ENCODE peak calls at places on chromosome 6, in four cellular contexts. O is colonic mucosa, M is osteoblast, W is heart right ventricle. S is an unnamed sample.

GRCh38 chr6:41824571-41825569 is 37.4 kb downstream of the TOMM6 start:
- DNase-seq in W (no peak), M (peak), O (no peak), S (no peak)

GRCh38 chr6:13113956-13114593 is 214.3 kb downstream of the TBC1D7 start:
- DNase-seq in M (no peak), W (no peak), O (no peak), S (no peak)

GRCh38 chr6:143264996-143265734 is 185.3 kb downstream of the ADAT2 start:
- DNase-seq in O (no peak), W (no peak), M (no peak), S (no peak)

GRCh38 chr6:52325695-52326471 is 36.1 kb upstream of the PAQR8 start:
- DNase-seq in W (no peak), O (peak), M (no peak), S (no peak)

GRCh38 chr6:93419304-93420162 is at the start of gene EPHA7:
- DNase-seq in M (peak), W (peak), O (peak), S (peak)

GRCh38 chr6:146709036-146709622 is 110.4 kb downstream of the ADGB start:
- DNase-seq in W (no peak), O (no peak), M (no peak), S (no peak)

GRCh38 chr6:118574051-118574865 is 26.2 kb downstream of the PLN start:
- DNase-seq in O (no peak), M (peak), W (no peak), S (no peak)

GRCh38 chr6:148195511-148195910 is 147.1 kb upstream of the SASH1 start:
- DNase-seq in O (no peak), M (no peak), W (no peak), S (no peak)

GRCh38 chr6:43790031-43790430 is 20.0 kb downstream of the VEGFA start:
- DNase-seq in W (peak), O (no peak), M (peak), S (no peak)

GRCh38 chr6:157755752-157756411 is 67.2 kb upstream of the SNX9 start:
- DNase-seq in W (no peak), O (no peak), M (no peak), S (no peak)

GRCh38 chr6:40439401-40439800 is 147.8 kb downstream of the LRFN2 start:
- DNase-seq in M (no peak), W (no peak), O (no peak), S (no peak)

GRCh38 chr6:166612471-166612881 is 14.6 kb downstream of the RPS6KA2 start:
- DNase-seq in M (no peak), O (no peak), W (no peak), S (no peak)

GRCh38 chr6:3575166-3575565 is 118.3 kb upstream of the SLC22A23 start:
- DNase-seq in O (no peak), W (no peak), M (no peak), S (no peak)

GRCh38 chr6:411402-412145 is 20.0 kb downstream of the IRF4 start:
- DNase-seq in O (no peak), M (no peak), W (no peak), S (no peak)

GRCh38 chr6:35053701-35054100 is 87.4 kb downstream of the TCP11 start:
- DNase-seq in O (no peak), W (no peak), M (no peak), S (no peak)

GRCh38 chr6:40845588-40845987 is 193.4 kb downstream of the UNC5CL start:
- DNase-seq in O (peak), W (no peak), M (no peak), S (no peak)

GRCh38 chr6:148999921-149000589 is 253.2 kb downstream of the UST start:
- DNase-seq in M (no peak), O (peak), W (peak), S (no peak)

GRCh38 chr6:13702809-13703302 is 8.8 kb downstream of the RANBP9 start:
- DNase-seq in O (no peak), W (no peak), M (no peak), S (no peak)

GRCh38 chr6:168369776-168370175 is 50.2 kb upstream of the DACT2 start:
- DNase-seq in M (no peak), O (no peak), W (no peak), S (no peak)

GRCh38 chr6:170023620-170024521 is 267.0 kb downstream of the DLL1 start:
- DNase-seq in O (no peak), W (no peak), M (peak), S (no peak)

GRCh38 chr6:110063864-110064263 is 85.8 kb downstream of the GPR6 start:
- DNase-seq in O (no peak), W (no peak), M (peak), S (no peak)

GRCh38 chr6:29516108-29516507 is 28.4 kb upstream of the MAS1L start:
- DNase-seq in O (no peak), W (no peak), M (no peak), S (no peak)

GRCh38 chr6:36223706-36224105 is 27.2 kb downstream of the BRPF3 start:
- DNase-seq in O (no peak), W (no peak), M (no peak), S (no peak)

GRCh38 chr6:112626468-112627082 is 279.4 kb downstream of the RFPL4B start:
- DNase-seq in W (no peak), O (no peak), M (peak), S (no peak)

GRCh38 chr6:113909224-113909856 is 52.2 kb downstream of the MARCKS start:
- DNase-seq in W (no peak), O (no peak), M (peak), S (no peak)

GRCh38 chr6:33787954-33788693 is 806 bp downstream of the LEMD2 start:
- DNase-seq in M (peak), O (peak), W (peak), S (peak)

GRCh38 chr6:37257634-37258404 is at the start of the genes TBC1D22B and TMEM217:
- DNase-seq in M (peak), O (peak), W (peak), S (peak)

GRCh38 chr6:43972179-43972914 is 154.9 kb downstream of the MRPL14 start:
- DNase-seq in O (no peak), M (no peak), W (no peak), S (no peak)

GRCh38 chr6:151154418-151154817 is 85.3 kb upstream of the AKAP12 start:
- DNase-seq in W (peak), O (no peak), M (no peak), S (no peak)

GRCh38 chr6:37406942-37407341 is 26.1 kb upstream of the CMTR1 start:
- DNase-seq in M (no peak), O (no peak), W (no peak), S (no peak)

GRCh38 chr6:111210074-111210729 is 122.9 kb downstream of the SLC16A10 start:
- DNase-seq in O (no peak), M (peak), W (no peak), S (no peak)

GRCh38 chr6:76697585-76697984 is 625.1 kb upstream of the IMPG1 start:
- DNase-seq in O (no peak), M (no peak), W (no peak), S (no peak)

GRCh38 chr6:32089082-32089828 is 19.9 kb downstream of the TNXB start:
- DNase-seq in O (no peak), W (no peak), M (peak), S (no peak)

GRCh38 chr6:32096087-32096393 is 13.1 kb downstream of the TNXB start:
- DNase-seq in W (no peak), O (no peak), M (peak), S (no peak)

GRCh38 chr6:32095338-32096086 is 13.6 kb downstream of the TNXB start:
- DNase-seq in M (peak), W (no peak), O (no peak), S (no peak)

GRCh38 chr6:32096394-32097258 is 12.5 kb downstream of the TNXB start:
- DNase-seq in W (no peak), M (peak), O (no peak), S (no peak)

DNA sequence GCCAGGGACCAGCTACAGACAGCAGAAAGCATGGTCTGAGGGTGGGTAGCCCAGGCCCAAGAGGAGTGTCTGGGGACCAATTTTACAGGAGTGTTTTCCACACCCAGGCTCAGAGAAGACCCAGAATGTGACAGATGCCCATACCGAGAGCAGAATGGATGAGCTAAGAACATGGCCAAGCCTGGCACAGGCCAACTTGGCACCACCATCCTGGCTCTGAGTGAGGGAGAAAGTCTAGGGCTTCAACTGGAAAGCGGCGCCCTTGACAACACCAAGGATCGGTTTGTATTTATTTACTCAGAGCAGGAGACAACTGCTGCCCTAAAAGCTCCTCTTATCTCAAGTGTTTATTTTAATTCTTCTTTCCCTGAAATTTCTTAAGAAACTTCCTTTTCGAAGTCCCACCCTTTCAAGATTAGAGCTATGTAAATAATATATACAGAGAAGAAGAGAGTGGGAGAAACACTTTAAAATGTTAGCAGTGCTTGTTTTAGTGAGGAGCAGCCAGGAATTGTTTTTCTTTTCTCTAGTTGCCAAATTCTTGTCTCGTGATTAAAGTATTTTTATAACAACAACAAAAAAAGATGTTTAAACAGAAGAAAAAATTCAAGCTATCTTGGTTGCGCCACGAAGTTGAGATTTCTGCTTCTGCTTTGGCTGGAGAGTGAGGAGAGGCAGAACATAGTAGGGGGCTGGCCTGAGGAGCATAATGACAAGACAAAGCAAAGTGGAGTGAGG is 16.2 kb downstream of the TNXB start:
- DNase-seq in W (no peak), M (peak), O (no peak), S (no peak)
- H3K27ac ChIP-seq in W (peak), M (no peak), O (peak), S (no peak)

DNA sequence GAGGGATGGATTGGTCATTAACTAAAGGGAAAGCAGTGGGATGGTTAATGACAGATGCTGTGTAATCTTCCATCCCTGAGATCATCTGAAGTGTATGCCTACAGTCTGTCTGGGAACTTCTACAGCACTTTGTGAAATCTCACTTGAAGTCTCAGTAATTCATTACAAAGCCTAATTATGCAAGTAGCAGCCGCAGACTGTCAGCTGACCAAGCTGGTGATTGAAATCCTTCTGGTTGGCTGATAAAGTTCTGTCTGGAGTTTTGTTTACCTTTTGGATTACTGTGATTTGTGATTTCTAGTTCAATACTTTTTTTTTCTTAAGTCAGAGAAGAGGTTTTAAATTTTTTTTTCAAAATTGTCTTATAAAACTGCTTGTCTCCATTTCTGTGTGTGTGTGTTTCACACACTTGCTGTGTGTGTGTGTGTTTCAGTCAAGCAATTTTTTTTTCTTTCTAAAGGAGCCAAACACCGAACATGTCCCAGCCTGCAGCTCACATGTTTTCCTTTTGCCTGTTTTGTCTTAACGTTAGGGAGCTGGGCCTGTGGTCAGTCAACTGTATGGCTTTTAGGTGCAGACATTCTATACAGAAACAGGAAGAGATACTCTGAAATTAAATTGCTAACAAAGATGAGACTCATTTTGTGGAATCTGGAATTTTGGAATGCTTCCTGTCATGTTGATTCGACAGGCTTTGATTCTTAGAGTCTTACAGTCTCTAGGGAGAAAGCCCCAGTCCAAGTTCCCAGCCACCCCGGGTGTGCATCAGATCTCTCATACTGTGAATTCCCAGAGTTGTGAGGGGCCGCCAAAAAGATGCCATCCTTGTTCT is 28.5 kb upstream of the ADGRF4 start:
- DNase-seq in O (no peak), W (no peak), M (peak), S (no peak)
- H3K27ac ChIP-seq in O (no peak), W (no peak), M (no peak), S (no peak)

DNA sequence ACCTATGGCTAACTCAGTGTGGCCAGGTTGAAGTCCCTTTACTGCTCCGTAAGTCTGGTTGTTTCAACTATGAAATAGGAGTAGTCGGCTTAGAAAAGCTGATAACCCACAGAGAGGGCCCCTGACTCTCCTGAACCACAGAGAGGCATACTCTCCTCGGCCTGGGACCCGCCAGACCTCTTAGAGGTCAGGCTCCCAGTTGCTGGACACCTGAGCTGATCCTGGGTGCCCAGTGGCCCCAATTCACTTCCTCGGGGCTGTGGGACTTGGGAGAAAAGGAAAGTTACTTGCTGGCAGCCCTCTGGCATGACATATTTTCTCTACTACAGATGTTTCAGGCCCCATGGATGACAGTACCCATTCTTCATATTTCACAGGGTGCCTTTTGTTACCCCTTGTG is 34.2 kb upstream of the EYA4 start:
- DNase-seq in M (no peak), W (no peak), O (no peak), S (no peak)
- H3K27ac ChIP-seq in M (no peak), W (no peak), O (no peak), S (no peak)

GRCh38 chr6:155495011-155495768 is 39.6 kb upstream of the NOX3 start:
- DNase-seq in W (peak), M (peak), O (peak), S (no peak)

GRCh38 chr6:155493026-155493693 is 37.5 kb upstream of the NOX3 start:
- DNase-seq in M (peak), W (no peak), O (no peak), S (no peak)

GRCh38 chr6:155493694-155494143 is 38.1 kb upstream of the NOX3 start:
- DNase-seq in W (no peak), O (peak), M (no peak), S (no peak)

GRCh38 chr6:155492061-155492735 is 36.6 kb upstream of the NOX3 start:
- DNase-seq in W (no peak), O (no peak), M (no peak), S (no peak)

DNA sequence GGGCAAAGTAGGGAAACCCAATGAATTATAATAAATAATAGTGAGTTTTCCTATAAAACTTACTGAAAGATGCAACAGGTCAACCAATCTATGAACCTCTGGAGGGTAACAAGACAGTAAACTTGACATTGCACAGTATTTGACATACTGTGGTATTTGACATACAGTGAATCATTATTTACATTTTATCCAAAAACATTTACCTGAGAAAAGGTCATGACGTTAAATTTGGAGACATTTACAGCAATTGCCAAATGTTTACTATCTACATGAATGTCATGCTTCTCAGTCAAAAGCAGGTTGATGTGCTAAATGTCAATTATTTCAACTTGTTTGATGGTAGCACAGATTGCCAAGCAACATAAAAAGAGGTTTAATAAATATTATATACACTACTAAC is 35.8 kb upstream of the NOX3 start:
- DNase-seq in M (no peak), O (no peak), W (no peak), S (no peak)
- H3K27ac ChIP-seq in M (no peak), O (no peak), W (no peak), S (no peak)

S was measured in CD8-positive, alpha-beta T cell.